ENCODE peak calls at places on chromosomes 4 and X, in seven cellular contexts. One of them, this sample, is unnamed.

GRCh38 chrX:125203737-125204578 is 115.7 kb upstream of the TEX13C start:
- DNase-seq in vagina: no peak
- DNase-seq in pancreas: no peak
- DNase-seq in CD4-positive, alpha-beta memory T cell: no peak
- DNase-seq in GM06990: no peak
- DNase-seq in psoas muscle: peak; percentile 65
- DNase-seq in fibroblast of pulmonary artery: no peak
- DNase-seq in this sample: no peak

GRCh38 chrX:56802921-56803848 is 74.1 kb downstream of the NBDY start:
- DNase-seq in GM06990: peak; percentile 62
- DNase-seq in pancreas: peak; percentile 87
- DNase-seq in vagina: peak; percentile 81
- DNase-seq in CD4-positive, alpha-beta memory T cell: peak; percentile 46
- DNase-seq in psoas muscle: peak; percentile 94
- DNase-seq in fibroblast of pulmonary artery: peak; percentile 75
- DNase-seq in this sample: no peak

GRCh38 chr4:51942108-51942832 is 77.9 kb downstream of the LRRC66 start:
- DNase-seq in pancreas: no peak
- DNase-seq in fibroblast of pulmonary artery: no peak
- DNase-seq in vagina: no peak
- DNase-seq in CD4-positive, alpha-beta memory T cell: no peak
- DNase-seq in GM06990: no peak
- DNase-seq in psoas muscle: no peak
- DNase-seq in this sample: no peak

GRCh38 chr4:10096976-10097330 is 19.6 kb downstream of the WDR1 start:
- DNase-seq in CD4-positive, alpha-beta memory T cell: no peak
- DNase-seq in fibroblast of pulmonary artery: no peak
- DNase-seq in vagina: no peak
- DNase-seq in psoas muscle: no peak
- DNase-seq in GM06990: no peak
- DNase-seq in pancreas: no peak
- DNase-seq in this sample: no peak

GRCh38 chr4:112894951-112895350 is 154.5 kb upstream of the ANK2 start:
- DNase-seq in vagina: no peak
- DNase-seq in GM06990: no peak
- DNase-seq in fibroblast of pulmonary artery: no peak
- DNase-seq in psoas muscle: no peak
- DNase-seq in CD4-positive, alpha-beta memory T cell: no peak
- DNase-seq in pancreas: no peak
- DNase-seq in this sample: peak; percentile 39

GRCh38 chr4:94349193-94349592 is 6.6 kb upstream of the HPGDS start:
- DNase-seq in psoas muscle: no peak
- DNase-seq in fibroblast of pulmonary artery: peak; percentile 48
- DNase-seq in vagina: no peak
- DNase-seq in CD4-positive, alpha-beta memory T cell: no peak
- DNase-seq in GM06990: no peak
- DNase-seq in pancreas: no peak
- DNase-seq in this sample: no peak

GRCh38 chrX:84064164-84064563 is 123.8 kb downstream of the RPS6KA6 start:
- DNase-seq in pancreas: no peak
- DNase-seq in psoas muscle: no peak
- DNase-seq in GM06990: no peak
- DNase-seq in fibroblast of pulmonary artery: peak; percentile 13
- DNase-seq in vagina: no peak
- DNase-seq in CD4-positive, alpha-beta memory T cell: no peak
- DNase-seq in this sample: no peak

GRCh38 chr4:89915151-89915550 is 20.5 kb downstream of the MMRN1 start:
- DNase-seq in CD4-positive, alpha-beta memory T cell: no peak
- DNase-seq in vagina: no peak
- DNase-seq in GM06990: no peak
- DNase-seq in psoas muscle: no peak
- DNase-seq in pancreas: no peak
- DNase-seq in fibroblast of pulmonary artery: no peak
- DNase-seq in this sample: no peak

GRCh38 chr4:131304686-131305085 is 1844.4 kb upstream of the PCDH10 start:
- DNase-seq in CD4-positive, alpha-beta memory T cell: no peak
- DNase-seq in fibroblast of pulmonary artery: no peak
- DNase-seq in vagina: no peak
- DNase-seq in GM06990: no peak
- DNase-seq in pancreas: no peak
- DNase-seq in psoas muscle: no peak
- DNase-seq in this sample: no peak

GRCh38 chr4:99104153-99104552 is 15.6 kb upstream of the ADH5 start:
- DNase-seq in GM06990: no peak
- DNase-seq in CD4-positive, alpha-beta memory T cell: no peak
- DNase-seq in pancreas: no peak
- DNase-seq in psoas muscle: no peak
- DNase-seq in fibroblast of pulmonary artery: peak; percentile 6
- DNase-seq in vagina: no peak
- DNase-seq in this sample: no peak

GRCh38 chrX:3485727-3486126 is 139.3 kb upstream of the MXRA5 start:
- DNase-seq in vagina: no peak
- DNase-seq in pancreas: no peak
- DNase-seq in fibroblast of pulmonary artery: no peak
- DNase-seq in GM06990: no peak
- DNase-seq in psoas muscle: no peak
- DNase-seq in CD4-positive, alpha-beta memory T cell: no peak
- DNase-seq in this sample: no peak

GRCh38 chrX:133399411-133399810 is 15.9 kb downstream of the GPC4 start:
- DNase-seq in psoas muscle: no peak
- DNase-seq in GM06990: no peak
- DNase-seq in pancreas: no peak
- DNase-seq in CD4-positive, alpha-beta memory T cell: no peak
- DNase-seq in vagina: no peak
- DNase-seq in fibroblast of pulmonary artery: no peak
- DNase-seq in this sample: no peak

GRCh38 chr4:145639281-145639680 is 20.1 kb downstream of the MMAA start:
- DNase-seq in vagina: no peak
- DNase-seq in fibroblast of pulmonary artery: no peak
- DNase-seq in GM06990: no peak
- DNase-seq in pancreas: no peak
- DNase-seq in psoas muscle: no peak
- DNase-seq in CD4-positive, alpha-beta memory T cell: no peak
- DNase-seq in this sample: no peak

GRCh38 chrX:36431819-36432218 is 512.3 kb downstream of the CFAP47 start:
- DNase-seq in vagina: no peak
- DNase-seq in GM06990: no peak
- DNase-seq in fibroblast of pulmonary artery: peak; percentile 65
- DNase-seq in CD4-positive, alpha-beta memory T cell: no peak
- DNase-seq in pancreas: no peak
- DNase-seq in psoas muscle: no peak
- DNase-seq in this sample: no peak

DNA sequence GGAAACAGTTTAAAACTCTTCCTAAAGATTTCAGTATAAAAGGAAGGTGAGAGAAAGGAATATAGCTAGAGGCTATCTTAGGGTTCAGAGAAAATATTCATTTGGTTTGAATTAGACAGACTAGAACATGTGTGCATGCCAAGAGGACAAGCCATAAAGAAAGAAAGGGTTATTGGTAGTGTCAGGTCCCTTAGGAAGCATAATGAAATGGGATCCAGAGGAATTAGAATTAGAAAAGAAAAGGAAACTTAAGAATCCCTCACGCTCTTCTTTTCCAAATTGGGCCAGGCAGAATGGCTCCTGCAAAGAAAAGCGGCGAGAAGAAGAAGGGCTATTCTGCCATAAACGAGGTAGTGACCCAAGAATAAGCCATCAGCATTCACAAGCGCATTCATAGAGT is 4.8 kb upstream of the ABCG2 start:
- DNase-seq in psoas muscle: no peak
- DNase-seq in fibroblast of pulmonary artery: no peak
- DNase-seq in pancreas: no peak
- DNase-seq in vagina: no peak
- DNase-seq in CD4-positive, alpha-beta memory T cell: no peak
- DNase-seq in GM06990: no peak
- DNase-seq in this sample: no peak
- H3K4me3 ChIP-seq in psoas muscle: no peak overlapping the region
- H3K4me3 ChIP-seq in fibroblast of pulmonary artery: no peak overlapping the region
- H3K4me3 ChIP-seq in pancreas: no peak overlapping the region
- H3K4me3 ChIP-seq in vagina: no peak overlapping the region
- H3K4me3 ChIP-seq in CD4-positive, alpha-beta memory T cell: no peak overlapping the region
- H3K4me3 ChIP-seq in GM06990: no peak overlapping the region
- H3K4me3 ChIP-seq in this sample: no peak overlapping the region

GRCh38 chr4:156335721-156336120 is 382.1 kb upstream of the CTSO start:
- DNase-seq in GM06990: no peak
- DNase-seq in CD4-positive, alpha-beta memory T cell: no peak
- DNase-seq in fibroblast of pulmonary artery: no peak
- DNase-seq in pancreas: no peak
- DNase-seq in psoas muscle: no peak
- DNase-seq in vagina: no peak
- DNase-seq in this sample: no peak
- H3K4me3 ChIP-seq in GM06990: no peak overlapping the region
- H3K4me3 ChIP-seq in CD4-positive, alpha-beta memory T cell: no peak overlapping the region
- H3K4me3 ChIP-seq in fibroblast of pulmonary artery: no peak overlapping the region
- H3K4me3 ChIP-seq in pancreas: no peak overlapping the region
- H3K4me3 ChIP-seq in psoas muscle: no peak overlapping the region
- H3K4me3 ChIP-seq in vagina: no peak overlapping the region
- H3K4me3 ChIP-seq in this sample: no peak overlapping the region

GRCh38 chr4:165234766-165235165 is 27.4 kb downstream of the KLHL2 start:
- DNase-seq in pancreas: no peak
- DNase-seq in GM06990: no peak
- DNase-seq in CD4-positive, alpha-beta memory T cell: no peak
- DNase-seq in vagina: no peak
- DNase-seq in psoas muscle: no peak
- DNase-seq in fibroblast of pulmonary artery: no peak
- DNase-seq in this sample: no peak
- H3K4me3 ChIP-seq in pancreas: no peak overlapping the region
- H3K4me3 ChIP-seq in GM06990: no peak overlapping the region
- H3K4me3 ChIP-seq in CD4-positive, alpha-beta memory T cell: no peak overlapping the region
- H3K4me3 ChIP-seq in vagina: no peak overlapping the region
- H3K4me3 ChIP-seq in psoas muscle: no peak overlapping the region
- H3K4me3 ChIP-seq in fibroblast of pulmonary artery: no peak overlapping the region
- H3K4me3 ChIP-seq in this sample: no peak overlapping the region

GRCh38 chrX:6526564-6526963 is 8.4 kb downstream of the VCX3A start:
- DNase-seq in fibroblast of pulmonary artery: no peak
- DNase-seq in CD4-positive, alpha-beta memory T cell: no peak
- DNase-seq in pancreas: no peak
- DNase-seq in psoas muscle: no peak
- DNase-seq in GM06990: no peak
- DNase-seq in vagina: no peak
- DNase-seq in this sample: no peak
- H3K4me3 ChIP-seq in fibroblast of pulmonary artery: no peak overlapping the region
- H3K4me3 ChIP-seq in CD4-positive, alpha-beta memory T cell: no peak overlapping the region
- H3K4me3 ChIP-seq in pancreas: no peak overlapping the region
- H3K4me3 ChIP-seq in psoas muscle: no peak overlapping the region
- H3K4me3 ChIP-seq in GM06990: no peak overlapping the region
- H3K4me3 ChIP-seq in vagina: no peak overlapping the region
- H3K4me3 ChIP-seq in this sample: no peak overlapping the region

DNA sequence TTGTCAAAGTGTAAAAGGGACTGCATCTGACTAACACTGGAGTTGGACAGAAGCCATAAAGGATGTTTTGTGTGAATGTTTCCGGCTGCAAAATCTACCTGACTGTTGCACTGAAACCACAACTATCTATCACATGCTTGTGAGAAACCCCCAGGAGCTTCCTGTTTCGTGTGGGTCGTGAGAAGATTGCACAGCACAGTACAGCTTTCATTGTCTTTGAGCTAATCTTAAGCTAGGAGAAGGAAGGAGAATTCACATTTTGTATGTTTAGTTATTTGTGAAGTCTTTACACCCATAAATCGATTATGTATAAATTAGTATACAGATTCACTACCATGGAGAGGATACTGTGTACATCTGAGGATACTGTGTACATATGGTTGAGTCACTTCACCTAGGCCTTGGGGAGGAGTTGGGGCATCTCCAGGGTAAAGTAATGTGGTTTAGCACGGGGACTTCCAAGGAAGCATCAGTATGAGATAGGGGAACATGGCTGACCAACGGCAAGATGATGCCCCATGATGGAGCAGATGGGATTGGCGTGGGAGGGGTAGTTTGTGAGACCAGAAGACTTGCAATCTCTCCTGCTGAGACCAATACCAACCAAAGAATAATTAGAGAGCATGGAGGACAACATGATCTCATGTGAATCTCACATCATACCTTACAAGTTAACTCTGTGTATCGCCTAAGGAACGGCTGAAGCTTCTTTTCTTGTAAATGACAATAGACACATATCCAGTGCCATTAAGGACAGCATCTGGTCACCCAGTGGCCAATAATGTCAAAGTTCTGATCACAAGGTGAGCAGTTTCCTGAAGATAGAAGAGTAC is 43.1 kb upstream of the FAM9C start:
- DNase-seq in vagina: no peak
- DNase-seq in GM06990: peak; percentile 83
- DNase-seq in pancreas: no peak
- DNase-seq in CD4-positive, alpha-beta memory T cell: peak; percentile 89
- DNase-seq in psoas muscle: no peak
- DNase-seq in fibroblast of pulmonary artery: peak; percentile 78
- DNase-seq in this sample: no peak
- H3K4me3 ChIP-seq in vagina: no peak overlapping the region
- H3K4me3 ChIP-seq in GM06990: no peak overlapping the region
- H3K4me3 ChIP-seq in pancreas: no peak overlapping the region
- H3K4me3 ChIP-seq in CD4-positive, alpha-beta memory T cell: no peak overlapping the region
- H3K4me3 ChIP-seq in psoas muscle: no peak overlapping the region
- H3K4me3 ChIP-seq in fibroblast of pulmonary artery: no peak overlapping the region
- H3K4me3 ChIP-seq in this sample: no peak overlapping the region

GRCh38 chr4:168831919-168832745 is 177.9 kb downstream of the CBR4 start:
- DNase-seq in GM06990: peak; percentile 62
- DNase-seq in vagina: no peak
- DNase-seq in fibroblast of pulmonary artery: peak; percentile 82
- DNase-seq in CD4-positive, alpha-beta memory T cell: peak; percentile 38
- DNase-seq in pancreas: peak; percentile 72
- DNase-seq in psoas muscle: peak; percentile 88
- DNase-seq in this sample: peak; percentile 86

GRCh38 chr4:168832746-168833575 is 177.1 kb downstream of the CBR4 start:
- DNase-seq in fibroblast of pulmonary artery: peak; percentile 50
- DNase-seq in psoas muscle: peak; percentile 67
- DNase-seq in vagina: no peak
- DNase-seq in GM06990: no peak
- DNase-seq in CD4-positive, alpha-beta memory T cell: no peak
- DNase-seq in pancreas: peak; percentile 20
- DNase-seq in this sample: peak; percentile 49

GRCh38 chr4:168831585-168831918 is 178.5 kb downstream of the CBR4 start:
- DNase-seq in vagina: no peak
- DNase-seq in psoas muscle: no peak
- DNase-seq in GM06990: no peak
- DNase-seq in pancreas: no peak
- DNase-seq in CD4-positive, alpha-beta memory T cell: no peak
- DNase-seq in fibroblast of pulmonary artery: no peak
- DNase-seq in this sample: peak; percentile 24

GRCh38 chr4:168826620-168827019 is 183.4 kb downstream of the CBR4 start:
- DNase-seq in psoas muscle: no peak
- DNase-seq in CD4-positive, alpha-beta memory T cell: no peak
- DNase-seq in fibroblast of pulmonary artery: no peak
- DNase-seq in GM06990: no peak
- DNase-seq in pancreas: no peak
- DNase-seq in vagina: no peak
- DNase-seq in this sample: no peak

GRCh38 chr4:168830777-168831512 is 179.1 kb downstream of the CBR4 start:
- DNase-seq in vagina: no peak
- DNase-seq in fibroblast of pulmonary artery: no peak
- DNase-seq in GM06990: no peak
- DNase-seq in CD4-positive, alpha-beta memory T cell: no peak
- DNase-seq in pancreas: no peak
- DNase-seq in psoas muscle: no peak
- DNase-seq in this sample: no peak
- H3K4me3 ChIP-seq in vagina: peak overlapping the region; percentile 89
- H3K4me3 ChIP-seq in fibroblast of pulmonary artery: no peak overlapping the region
- H3K4me3 ChIP-seq in GM06990: no peak overlapping the region
- H3K4me3 ChIP-seq in CD4-positive, alpha-beta memory T cell: no peak overlapping the region
- H3K4me3 ChIP-seq in pancreas: peak overlapping the region; percentile 76
- H3K4me3 ChIP-seq in psoas muscle: peak overlapping the region; percentile 73
- H3K4me3 ChIP-seq in this sample: peak overlapping the region; percentile 91